ENCODE peak calls at places on chromosome 1, in nine cellular contexts. V is SK-N-SH treated with all-trans-retinoic acid at 6 μM for 48 hours; A is naive thymus-derived CD4-positive, alpha-beta T cell; U is HCT116; S is A549; G is body of pancreas; D is activated CD8-positive, alpha-beta memory T cell treated with anti-CD3 and anti-CD28 coated beads, Interleukin-2, amount 10 ng/mL, durations not matched to agents 7 days and 5 days; T is activated T-cell treated with anti-CD3 and anti-CD28 coated beads, Interleukin-2, amount 50 U/mL, for 72 hours; X is gastroesophageal sphincter. Z is an unnamed sample.

GRCh38 chr1:182338806-182339370 is 52.7 kb downstream of the GLUL start:
- ATAC-seq in V (no peak), A (peak; percentile 34), U (no peak), S (no peak), G (no peak), D (no peak), T (no peak), X (no peak), Z (no peak)

GRCh38 chr1:153728305-153729066 is 636 bp downstream of the INTS3 start:
- ATAC-seq in V (peak; percentile 20), A (no peak), U (no peak), S (peak; percentile 54), G (peak; percentile 12), D (no peak), T (no peak), X (peak; percentile 24), Z (no peak)

GRCh38 chr1:228875741-228876140 is 140.5 kb downstream of the RHOU start:
- ATAC-seq in V (no peak), A (no peak), U (no peak), S (no peak), G (no peak), D (no peak), T (no peak), X (peak; percentile 57), Z (no peak)

GRCh38 chr1:151718011-151718431 is 1.4 kb upstream of the CELF3 start:
- ATAC-seq in V (no peak), A (no peak), U (no peak), S (no peak), G (no peak), D (no peak), T (no peak), X (no peak), Z (no peak)

GRCh38 chr1:204094262-204095247 is 21.6 kb downstream of the SOX13 start:
- ATAC-seq in V (no peak), A (no peak), U (no peak), S (peak; percentile 33), G (no peak), D (no peak), T (no peak), X (no peak), Z (no peak)

GRCh38 chr1:1225238-1225845 is 6.5 kb downstream of the SDF4 start:
- ATAC-seq in V (no peak), A (no peak), U (no peak), S (no peak), G (no peak), D (no peak), T (no peak), X (no peak), Z (no peak)

GRCh38 chr1:76862447-76862846 is 4.8 kb upstream of the ST6GALNAC5 start:
- ATAC-seq in V (peak; percentile 69), A (no peak), U (no peak), S (no peak), G (no peak), D (no peak), T (peak; percentile 55), X (no peak), Z (peak; percentile 24)

GRCh38 chr1:113178522-113178921 is 105.5 kb downstream of the LRIG2 start:
- ATAC-seq in V (peak; percentile 76), A (no peak), U (peak; percentile 55), S (no peak), G (no peak), D (no peak), T (no peak), X (no peak), Z (no peak)

GRCh38 chr1:174883361-174883760 is 116.4 kb upstream of the CACYBP start:
- ATAC-seq in V (peak; percentile 95), A (peak; percentile 44), U (peak; percentile 76), S (no peak), G (peak; percentile 38), D (no peak), T (no peak), X (no peak), Z (no peak)

GRCh38 chr1:111127923-111128643 is 11.8 kb downstream of the DRAM2 start:
- ATAC-seq in V (no peak), A (peak; percentile 76), U (no peak), S (no peak), G (no peak), D (no peak), T (no peak), X (no peak), Z (no peak)

Z was measured in activated T-helper 17 cell treated with anti-CD3 and anti-CD28 coated beads, Interleukin-2, amount 50 U/mL, for 72 hours.